ENCODE peak calls at places on chromosomes 11 and 22, in eight cellular contexts. W, E, O, C, R, N, M and X are unnamed samples. For H3K4me1, the result is how much of the 10 kb centered on the place peaks cover.

GRCh38 chr11:126063510-126063858 is 818 bp upstream of the CDON start:
- DNase-seq in E (no peak), W (no peak), N (no peak), C (no peak), M (no peak), R (no peak), O (no peak), X (no peak)

GRCh38 chr11:17476317-17477083 is at the start of gene ABCC8:
- DNase-seq in O (no peak), R (no peak), E (no peak), W (no peak), M (no peak), N (peak), C (no peak), X (peak)

GRCh38 chr11:62710001-62710345 is 2.5 kb downstream of the GNG3 start:
- DNase-seq in E (no peak), O (no peak), M (no peak), R (peak), C (no peak), N (peak), W (no peak), X (no peak)

GRCh38 chr11:112016765-112017356 is 8.3 kb upstream of the DLAT start:
- DNase-seq in C (no peak), M (no peak), N (no peak), O (no peak), R (no peak), W (no peak), E (no peak), X (no peak)

GRCh38 chr11:1946812-1947480 is at the start of gene MRPL23:
- DNase-seq in O (no peak), W (no peak), N (no peak), C (no peak), M (peak), E (peak), R (peak), X (no peak)

GRCh38 chr11:99568808-99569207 is 548.1 kb downstream of the CNTN5 start:
- DNase-seq in O (no peak), N (no peak), E (no peak), R (no peak), C (no peak), M (no peak), W (no peak), X (no peak)

GRCh38 chr22:19706661-19707151 is 7.6 kb upstream of the SEPTIN5 start:
- DNase-seq in N (no peak), E (no peak), W (no peak), M (no peak), C (peak), O (no peak), R (peak), X (no peak)

GRCh38 chr11:28401446-28401845 is 293.3 kb downstream of the METTL15 start:
- DNase-seq in M (no peak), E (no peak), R (no peak), O (no peak), N (no peak), W (no peak), C (no peak), X (no peak)

GRCh38 chr11:107713009-107713408 is 1.2 kb upstream of the SLN start:
- DNase-seq in O (no peak), R (no peak), E (no peak), C (no peak), M (no peak), W (no peak), N (no peak), X (no peak)

GRCh38 chr22:32801436-32802290 is at the start of gene TIMP3:
- DNase-seq in C (peak), W (no peak), R (peak), E (peak), N (peak), O (peak), M (peak), X (peak)

DNA sequence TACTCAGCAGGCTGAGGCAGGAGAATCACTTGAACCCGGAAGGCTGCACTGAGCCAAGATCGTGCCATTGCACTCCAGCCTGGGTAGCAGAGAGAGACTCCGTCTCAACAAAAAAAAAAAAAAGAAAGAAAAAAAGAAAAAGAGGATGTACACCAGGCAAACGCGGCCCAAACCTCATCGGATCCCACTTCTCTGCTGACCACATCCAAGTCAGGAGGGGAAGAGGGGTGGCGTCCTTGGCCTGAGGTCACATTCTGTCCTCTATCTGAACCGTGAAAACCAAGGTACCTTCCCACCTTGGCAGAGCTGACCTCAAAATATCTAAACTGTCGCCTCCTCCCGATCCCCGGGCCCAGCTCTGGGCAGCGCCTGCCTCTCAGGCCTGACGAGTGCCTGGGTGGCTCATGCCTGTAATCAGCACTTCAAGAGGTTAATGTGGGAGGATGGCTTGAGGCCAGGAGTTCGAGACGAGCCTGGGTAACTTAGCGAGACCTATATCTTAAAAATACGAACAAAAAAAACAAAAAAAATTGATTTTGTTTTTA is 25.1 kb downstream of the RGL4 start:
- DNase-seq in E (no peak), W (no peak), M (peak), C (no peak), N (no peak), O (no peak), R (no peak), X (no peak)
- H3K4me1 ChIP-seq in E (under half), W (under half), M (under half), C (under half), N (under half), O (under half), R (under half), X (under half)

DNA sequence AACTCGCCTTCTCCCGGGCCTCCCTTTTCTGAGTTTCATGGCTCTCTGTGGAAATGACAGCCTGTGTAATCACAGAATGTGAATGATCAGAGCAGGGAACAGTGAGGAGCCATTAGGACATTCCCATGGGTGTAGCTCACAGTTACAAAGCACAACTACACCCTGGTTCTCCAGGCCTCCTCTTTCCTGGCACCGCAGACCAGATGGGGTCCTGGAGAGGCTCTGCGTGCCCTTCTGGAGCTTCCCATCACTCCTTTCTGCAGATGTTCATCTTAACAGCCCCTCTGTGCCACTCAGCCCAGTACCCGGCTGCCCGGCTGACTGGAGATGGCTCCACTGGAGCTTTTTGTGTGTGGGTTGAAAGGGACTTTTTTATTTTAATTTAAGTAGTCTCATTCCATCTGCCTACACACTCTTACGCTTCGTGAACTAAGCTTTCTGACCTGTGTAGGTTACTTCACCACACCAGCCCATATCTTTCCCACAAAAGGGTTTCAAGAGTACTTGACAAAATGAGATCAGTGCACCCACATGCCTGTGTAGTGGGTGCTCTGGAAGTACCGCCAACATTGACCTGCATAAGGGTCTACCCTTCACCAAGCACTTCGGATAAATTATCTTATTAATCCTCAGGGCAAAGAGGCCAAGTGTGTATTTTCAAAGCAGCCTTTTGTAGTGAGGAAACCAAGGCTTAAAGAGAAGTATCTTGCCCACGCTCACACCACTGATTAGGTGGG is 29.8 kb downstream of the SREBF2 start:
- DNase-seq in N (no peak), W (no peak), R (no peak), E (no peak), O (no peak), C (no peak), M (peak), X (no peak)
- TF ChIP-seq POLR2AphosphoS5 in N (peak), W (no peak), R (no peak), E (no peak), O (no peak), C (no peak), M (peak), X (no peak)

GRCh38 chr11:31812392-31813241 is 1.5 kb upstream of the PAX6 start:
- DNase-seq in E (no peak), N (no peak), W (no peak), R (no peak), C (no peak), O (no peak), M (peak), X (peak)
- H3K4me1 ChIP-seq in E (half or more), N (half or more), W (under half), R (under half), C (half or more), O (under half), M (half or more), X (half or more)

DNA sequence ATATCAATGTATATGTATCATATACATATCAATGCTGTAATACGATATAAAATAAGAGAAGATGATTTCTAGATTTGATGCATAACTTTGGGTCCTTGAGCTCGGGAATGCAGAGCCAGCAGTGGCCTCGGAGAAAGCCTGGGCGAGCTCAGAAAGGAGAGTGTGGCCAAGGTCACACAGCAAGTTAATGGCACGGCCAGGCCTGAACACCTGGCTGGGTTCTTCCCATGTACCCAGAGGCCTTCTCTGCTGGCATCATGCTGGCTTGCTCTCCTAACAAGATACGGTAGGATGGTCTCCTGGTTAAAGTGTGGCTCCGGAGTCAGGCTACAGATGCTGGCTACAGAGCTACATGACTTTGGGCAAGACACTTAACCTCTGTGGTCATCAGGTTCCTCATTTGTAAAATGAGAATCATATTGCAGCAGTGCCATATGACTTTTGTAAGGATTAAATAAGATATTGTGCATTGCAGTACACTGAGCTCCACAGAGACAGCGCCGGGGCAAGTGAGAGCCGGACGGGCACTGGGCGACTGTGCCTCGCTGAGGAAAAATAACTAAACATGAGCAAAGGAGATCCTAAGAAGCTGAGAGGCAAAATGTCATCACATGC is 29.9 kb downstream of the TPST2 start:
- DNase-seq in R (no peak), C (no peak), E (no peak), W (no peak), M (no peak), O (no peak), N (no peak), X (no peak)
- TF ChIP-seq POLR2AphosphoS5 in R (no peak), C (no peak), E (no peak), W (no peak), M (no peak), O (no peak), N (no peak), X (no peak)

GRCh38 chr22:40232624-40233023 is 54.9 kb downstream of the TNRC6B start:
- DNase-seq in R (no peak), C (no peak), E (no peak), W (no peak), N (no peak), M (no peak), O (no peak), X (no peak)
- H3K4me1 ChIP-seq in R (under half), C (under half), E (under half), W (under half), N (under half), M (under half), O (under half), X (under half)

GRCh38 chr11:64743591-64744543 is at the start of gene RASGRP2:
- DNase-seq in E (peak), O (peak), C (peak), N (peak), R (peak), M (peak), W (no peak), X (peak)
- TF ChIP-seq POLR2AphosphoS5 in E (peak), O (no peak), C (no peak), N (no peak), R (peak), M (peak), W (no peak), X (no peak)

DNA sequence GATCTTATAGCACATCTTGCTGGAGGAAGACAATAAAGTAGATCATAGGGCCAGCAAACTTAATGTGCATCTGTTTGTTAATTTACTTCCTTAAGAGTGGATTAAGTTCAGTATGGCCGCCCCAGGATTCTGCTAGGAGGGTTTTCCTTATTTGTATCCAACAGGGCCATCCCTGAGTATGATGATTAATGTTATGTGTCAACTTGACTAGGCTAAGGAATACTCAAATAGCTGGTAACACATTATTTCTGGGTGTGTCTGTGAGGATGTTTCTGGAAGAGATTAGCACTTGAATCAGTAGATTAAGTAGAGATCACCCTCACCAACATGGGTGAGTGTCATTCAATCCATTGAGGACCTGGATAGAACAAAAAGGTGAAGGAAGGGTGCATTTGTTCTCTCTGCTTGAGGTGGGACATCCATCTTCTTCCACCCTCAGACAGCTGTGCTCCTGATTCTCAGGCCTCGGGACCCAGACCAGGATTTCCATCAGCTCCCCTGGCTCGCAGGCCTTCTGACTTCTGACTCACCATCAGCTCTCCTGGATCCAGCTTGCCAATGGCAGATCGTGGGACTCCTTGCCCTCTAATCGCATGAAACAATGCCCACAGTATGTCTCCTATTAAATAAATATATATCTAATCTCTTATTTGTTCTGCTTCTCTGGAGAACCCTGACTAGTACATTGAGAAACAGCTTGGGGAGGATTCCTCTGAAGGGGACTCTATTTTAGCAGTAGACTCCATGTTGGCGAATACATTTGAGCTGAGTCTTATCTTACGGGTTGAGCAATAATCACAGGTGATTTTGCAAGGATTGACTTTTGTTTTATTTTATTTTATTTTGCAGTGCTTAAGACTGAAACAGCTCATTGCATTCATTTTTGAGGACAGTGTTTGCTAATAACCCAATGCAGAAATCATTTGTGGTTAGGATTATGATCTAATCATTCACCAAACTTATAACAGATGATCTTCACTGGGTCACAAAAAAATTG is 9.0 kb upstream of the ZBTB44 start:
- DNase-seq in N (no peak), C (no peak), R (no peak), E (no peak), M (no peak), O (no peak), W (no peak), X (no peak)
- H3K4me1 ChIP-seq in N (under half), C (under half), R (under half), E (under half), M (under half), O (under half), W (under half), X (under half)

GRCh38 chr11:76846441-76846840 is 14.3 kb upstream of the ACER3 start:
- DNase-seq in C (no peak), M (no peak), W (no peak), N (no peak), R (no peak), O (no peak), E (no peak), X (no peak)

GRCh38 chr11:76856111-76856510 is 4.6 kb upstream of the ACER3 start:
- DNase-seq in W (no peak), M (no peak), C (no peak), N (no peak), E (no peak), R (no peak), O (no peak), X (no peak)

GRCh38 chr11:76849376-76849775 is 11.3 kb upstream of the ACER3 start:
- DNase-seq in O (no peak), N (no peak), M (no peak), C (no peak), E (no peak), W (no peak), R (no peak), X (no peak)

GRCh38 chr11:76854709-76855108 is 6.0 kb upstream of the ACER3 start:
- DNase-seq in W (no peak), N (no peak), M (no peak), C (no peak), R (no peak), O (no peak), E (no peak), X (no peak)

DNA sequence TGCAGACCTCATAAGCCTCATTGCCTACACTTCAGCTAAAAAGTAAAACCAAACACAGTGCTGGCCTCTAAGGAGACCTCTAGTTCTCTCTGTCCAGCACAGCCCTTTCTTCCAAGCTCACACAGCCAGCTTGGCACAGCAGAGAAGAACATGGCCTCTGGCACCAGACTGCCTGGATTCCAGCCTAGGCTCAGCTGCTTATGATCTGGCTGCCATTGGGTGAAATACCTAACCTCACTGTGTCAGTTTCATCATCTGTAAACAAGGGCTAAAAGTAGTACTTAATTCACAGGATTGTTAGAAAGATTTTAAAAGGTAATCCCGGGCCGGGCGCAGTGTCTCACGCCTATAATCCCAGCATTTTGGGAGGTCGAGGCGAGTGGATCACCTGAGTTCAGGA is 9.9 kb upstream of the ACER3 start:
- DNase-seq in N (no peak), O (no peak), E (no peak), R (no peak), W (no peak), M (no peak), C (no peak), X (no peak)
- TF ChIP-seq POLR2AphosphoS5 in N (no peak), O (peak), E (no peak), R (no peak), W (no peak), M (no peak), C (no peak), X (no peak)

GRCh38 chr11:128903248-128904041 is 12.3 kb downstream of the KCNJ5 start:
- DNase-seq in E (peak), C (no peak), R (no peak), N (no peak), O (no peak), W (no peak), M (no peak), X (peak)
- H3K4me1 ChIP-seq in E (under half), C (under half), R (under half), N (under half), O (under half), W (under half), M (under half), X (under half)